ENCODE peak calls at places on chromosomes 13 and 19, in seven cellular contexts. One of them, this sample, is unnamed.

GRCh38 chr13:73962284-73962683 is 171.9 kb downstream of the KLF12 start:
- DNase-seq in stimulated activated CD4-positive, alpha-beta T cell treated with anti-CD3 and anti-CD28 coated beads, Interleukin-1b, Interleukin-23, amount 100 ng/mL, for 1 hour: no peak
- DNase-seq in HS-5: no peak
- DNase-seq in fibroblast of gingiva: no peak
- DNase-seq in NCI-H1417: no peak
- DNase-seq in fibroblast of the aortic adventitia: no peak
- DNase-seq in CD8-positive, alpha-beta memory T cell: no peak
- DNase-seq in this sample: no peak

GRCh38 chr19:39363909-39364457 is 21.8 kb downstream of the SAMD4B start:
- DNase-seq in stimulated activated CD4-positive, alpha-beta T cell treated with anti-CD3 and anti-CD28 coated beads, Interleukin-1b, Interleukin-23, amount 100 ng/mL, for 1 hour: no peak
- DNase-seq in HS-5: no peak
- DNase-seq in fibroblast of gingiva: peak
- DNase-seq in NCI-H1417: no peak
- DNase-seq in fibroblast of the aortic adventitia: peak
- DNase-seq in CD8-positive, alpha-beta memory T cell: no peak
- DNase-seq in this sample: no peak

GRCh38 chr19:6273701-6274601 is 5.8 kb downstream of the MLLT1 start:
- DNase-seq in stimulated activated CD4-positive, alpha-beta T cell treated with anti-CD3 and anti-CD28 coated beads, Interleukin-1b, Interleukin-23, amount 100 ng/mL, for 1 hour: no peak
- DNase-seq in HS-5: peak
- DNase-seq in fibroblast of gingiva: peak
- DNase-seq in NCI-H1417: peak
- DNase-seq in fibroblast of the aortic adventitia: peak
- DNase-seq in CD8-positive, alpha-beta memory T cell: no peak
- DNase-seq in this sample: peak

GRCh38 chr13:60627071-60627686 is 230.2 kb downstream of the TDRD3 start:
- DNase-seq in stimulated activated CD4-positive, alpha-beta T cell treated with anti-CD3 and anti-CD28 coated beads, Interleukin-1b, Interleukin-23, amount 100 ng/mL, for 1 hour: no peak
- DNase-seq in HS-5: no peak
- DNase-seq in fibroblast of gingiva: no peak
- DNase-seq in NCI-H1417: peak
- DNase-seq in fibroblast of the aortic adventitia: peak
- DNase-seq in CD8-positive, alpha-beta memory T cell: no peak
- DNase-seq in this sample: no peak

GRCh38 chr19:18848860-18849661 is 17.3 kb downstream of the UPF1 start:
- DNase-seq in stimulated activated CD4-positive, alpha-beta T cell treated with anti-CD3 and anti-CD28 coated beads, Interleukin-1b, Interleukin-23, amount 100 ng/mL, for 1 hour: no peak
- DNase-seq in HS-5: no peak
- DNase-seq in fibroblast of gingiva: peak
- DNase-seq in NCI-H1417: no peak
- DNase-seq in fibroblast of the aortic adventitia: peak
- DNase-seq in CD8-positive, alpha-beta memory T cell: no peak
- DNase-seq in this sample: peak

GRCh38 chr19:48670699-48671455 is 1.9 kb downstream of the NTN5 start:
- DNase-seq in stimulated activated CD4-positive, alpha-beta T cell treated with anti-CD3 and anti-CD28 coated beads, Interleukin-1b, Interleukin-23, amount 100 ng/mL, for 1 hour: no peak
- DNase-seq in HS-5: no peak
- DNase-seq in fibroblast of gingiva: no peak
- DNase-seq in NCI-H1417: no peak
- DNase-seq in fibroblast of the aortic adventitia: no peak
- DNase-seq in CD8-positive, alpha-beta memory T cell: no peak
- DNase-seq in this sample: peak

GRCh38 chr19:40594251-40594650 is 6.9 kb upstream of the LTBP4 start:
- DNase-seq in stimulated activated CD4-positive, alpha-beta T cell treated with anti-CD3 and anti-CD28 coated beads, Interleukin-1b, Interleukin-23, amount 100 ng/mL, for 1 hour: no peak
- DNase-seq in HS-5: no peak
- DNase-seq in fibroblast of gingiva: no peak
- DNase-seq in NCI-H1417: peak
- DNase-seq in fibroblast of the aortic adventitia: no peak
- DNase-seq in CD8-positive, alpha-beta memory T cell: no peak
- DNase-seq in this sample: no peak

GRCh38 chr19:46328079-46328478 is 18.8 kb upstream of the PPP5C start:
- DNase-seq in stimulated activated CD4-positive, alpha-beta T cell treated with anti-CD3 and anti-CD28 coated beads, Interleukin-1b, Interleukin-23, amount 100 ng/mL, for 1 hour: no peak
- DNase-seq in HS-5: no peak
- DNase-seq in fibroblast of gingiva: no peak
- DNase-seq in NCI-H1417: no peak
- DNase-seq in fibroblast of the aortic adventitia: no peak
- DNase-seq in CD8-positive, alpha-beta memory T cell: no peak
- DNase-seq in this sample: no peak

GRCh38 chr19:6267552-6268381 is 12.0 kb downstream of the MLLT1 start:
- DNase-seq in stimulated activated CD4-positive, alpha-beta T cell treated with anti-CD3 and anti-CD28 coated beads, Interleukin-1b, Interleukin-23, amount 100 ng/mL, for 1 hour: no peak
- DNase-seq in HS-5: no peak
- DNase-seq in fibroblast of gingiva: no peak
- DNase-seq in NCI-H1417: no peak
- DNase-seq in fibroblast of the aortic adventitia: no peak
- DNase-seq in CD8-positive, alpha-beta memory T cell: no peak
- DNase-seq in this sample: no peak

GRCh38 chr13:20359335-20359734 is 127.2 kb upstream of the GJB6 start:
- DNase-seq in stimulated activated CD4-positive, alpha-beta T cell treated with anti-CD3 and anti-CD28 coated beads, Interleukin-1b, Interleukin-23, amount 100 ng/mL, for 1 hour: no peak
- DNase-seq in HS-5: peak
- DNase-seq in fibroblast of gingiva: peak
- DNase-seq in NCI-H1417: no peak
- DNase-seq in fibroblast of the aortic adventitia: peak
- DNase-seq in CD8-positive, alpha-beta memory T cell: no peak
- DNase-seq in this sample: no peak

GRCh38 chr19:41868989-41869300 is 8.1 kb upstream of the CD79A start:
- DNase-seq in stimulated activated CD4-positive, alpha-beta T cell treated with anti-CD3 and anti-CD28 coated beads, Interleukin-1b, Interleukin-23, amount 100 ng/mL, for 1 hour: no peak
- DNase-seq in HS-5: no peak
- DNase-seq in fibroblast of gingiva: no peak
- DNase-seq in NCI-H1417: peak
- DNase-seq in fibroblast of the aortic adventitia: no peak
- DNase-seq in CD8-positive, alpha-beta memory T cell: no peak
- DNase-seq in this sample: no peak

GRCh38 chr13:94272038-94272437 is 207.4 kb downstream of the DCT start:
- DNase-seq in stimulated activated CD4-positive, alpha-beta T cell treated with anti-CD3 and anti-CD28 coated beads, Interleukin-1b, Interleukin-23, amount 100 ng/mL, for 1 hour: no peak
- DNase-seq in HS-5: no peak
- DNase-seq in fibroblast of gingiva: peak
- DNase-seq in NCI-H1417: no peak
- DNase-seq in fibroblast of the aortic adventitia: no peak
- DNase-seq in CD8-positive, alpha-beta memory T cell: no peak
- DNase-seq in this sample: no peak

GRCh38 chr19:6424190-6424938 is at the start of gene KHSRP:
- DNase-seq in stimulated activated CD4-positive, alpha-beta T cell treated with anti-CD3 and anti-CD28 coated beads, Interleukin-1b, Interleukin-23, amount 100 ng/mL, for 1 hour: no peak
- DNase-seq in HS-5: no peak
- DNase-seq in fibroblast of gingiva: no peak
- DNase-seq in NCI-H1417: peak
- DNase-seq in fibroblast of the aortic adventitia: no peak
- DNase-seq in CD8-positive, alpha-beta memory T cell: peak
- DNase-seq in this sample: peak

GRCh38 chr19:2186071-2186846 is 22.5 kb downstream of the DOT1L start:
- DNase-seq in stimulated activated CD4-positive, alpha-beta T cell treated with anti-CD3 and anti-CD28 coated beads, Interleukin-1b, Interleukin-23, amount 100 ng/mL, for 1 hour: no peak
- DNase-seq in HS-5: no peak
- DNase-seq in fibroblast of gingiva: peak
- DNase-seq in NCI-H1417: no peak
- DNase-seq in fibroblast of the aortic adventitia: peak
- DNase-seq in CD8-positive, alpha-beta memory T cell: no peak
- DNase-seq in this sample: peak

GRCh38 chr13:110560606-110561334 is 752 bp downstream of the RAB20 start:
- DNase-seq in stimulated activated CD4-positive, alpha-beta T cell treated with anti-CD3 and anti-CD28 coated beads, Interleukin-1b, Interleukin-23, amount 100 ng/mL, for 1 hour: no peak
- DNase-seq in HS-5: no peak
- DNase-seq in fibroblast of gingiva: peak
- DNase-seq in NCI-H1417: peak
- DNase-seq in fibroblast of the aortic adventitia: peak
- DNase-seq in CD8-positive, alpha-beta memory T cell: no peak
- DNase-seq in this sample: no peak

GRCh38 chr13:114012921-114013320 is 39.0 kb upstream of the C13orf46 start:
- DNase-seq in stimulated activated CD4-positive, alpha-beta T cell treated with anti-CD3 and anti-CD28 coated beads, Interleukin-1b, Interleukin-23, amount 100 ng/mL, for 1 hour: no peak
- DNase-seq in HS-5: no peak
- DNase-seq in fibroblast of gingiva: no peak
- DNase-seq in NCI-H1417: no peak
- DNase-seq in fibroblast of the aortic adventitia: no peak
- DNase-seq in CD8-positive, alpha-beta memory T cell: no peak
- DNase-seq in this sample: no peak

This sample was measured in upper lobe of left lung.